ENCODE peak calls at places on chromosomes 12 and 14, in four cellular contexts. W is dorsolateral prefrontal cortex, S is cardiac fibroblast, L is heart left ventricle. U is an unnamed sample.

GRCh38 chr12:129641916-129642315 is 261.9 kb downstream of the TMEM132D start:
- DNase-seq in S (no peak), W (no peak), L (no peak), U (no peak)

GRCh38 chr14:93960108-93960475 is 16.3 kb downstream of the ASB2 start:
- DNase-seq in S (no peak), L (no peak), W (no peak), U (no peak)

GRCh38 chr12:100043657-100044056 is 58.9 kb upstream of the ANKS1B start:
- DNase-seq in S (no peak), W (no peak), L (no peak), U (no peak)

GRCh38 chr12:15404485-15404884 is 82.2 kb downstream of the PTPRO start:
- DNase-seq in W (no peak), L (no peak), S (peak; percentile 1), U (peak; percentile 53)

GRCh38 chr14:26522985-26523384 is 74.8 kb downstream of the NOVA1 start:
- DNase-seq in L (no peak), S (peak; percentile 27), W (no peak), U (peak; percentile 13)

GRCh38 chr12:28014196-28014595 is 41.7 kb upstream of the PTHLH start:
- DNase-seq in L (no peak), W (no peak), S (no peak), U (no peak)

GRCh38 chr12:12032771-12033588 is 37.8 kb upstream of the BCL2L14 start:
- DNase-seq in L (no peak), S (peak; percentile 92), W (peak; percentile 79), U (peak; percentile 94)

GRCh38 chr14:98858561-98858960 is 413.4 kb downstream of the BCL11B start:
- DNase-seq in W (no peak), S (no peak), L (no peak), U (no peak)

GRCh38 chr14:93081875-93082570 is 33.7 kb downstream of the ITPK1 start:
- DNase-seq in W (no peak), S (no peak), L (no peak), U (no peak)

GRCh38 chr12:111409403-111410228 is 3.9 kb downstream of the SH2B3 start:
- DNase-seq in W (no peak), L (peak; percentile 90), S (peak; percentile 87), U (peak; percentile 90)

GRCh38 chr14:22976620-22977433 is 5.5 kb downstream of the AJUBA start:
- DNase-seq in W (no peak), L (no peak), S (peak; percentile 72), U (peak; percentile 71)

GRCh38 chr12:116066381-116067230 is 210.9 kb downstream of the MED13L start:
- DNase-seq in S (peak; percentile 57), W (no peak), L (peak; percentile 51), U (peak; percentile 71)

GRCh38 chr12:107092669-107093546 is 441 bp downstream of the CRY1 start:
- DNase-seq in L (no peak), W (peak; percentile 28), S (no peak), U (peak; percentile 52)

GRCh38 chr14:77457522-77458248 is at the start of the genes AHSA1 and VIPAS39:
- DNase-seq in S (peak; percentile 99), W (peak; percentile 96), L (peak; percentile 93), U (peak; percentile 100)

GRCh38 chr14:77457115-77457521 is 283 bp downstream of the VIPAS39 start:
- DNase-seq in L (no peak), S (no peak), W (no peak), U (peak; percentile 50)

GRCh38 chr14:77459072-77459723 is 1.3 kb downstream of the AHSA1 start:
- DNase-seq in S (peak; percentile 86), L (no peak), W (peak; percentile 15), U (peak; percentile 90)

GRCh38 chr14:77458249-77458950 is 507 bp downstream of the AHSA1 start:
- DNase-seq in W (no peak), L (peak; percentile 63), S (peak; percentile 27), U (peak; percentile 43)

DNA sequence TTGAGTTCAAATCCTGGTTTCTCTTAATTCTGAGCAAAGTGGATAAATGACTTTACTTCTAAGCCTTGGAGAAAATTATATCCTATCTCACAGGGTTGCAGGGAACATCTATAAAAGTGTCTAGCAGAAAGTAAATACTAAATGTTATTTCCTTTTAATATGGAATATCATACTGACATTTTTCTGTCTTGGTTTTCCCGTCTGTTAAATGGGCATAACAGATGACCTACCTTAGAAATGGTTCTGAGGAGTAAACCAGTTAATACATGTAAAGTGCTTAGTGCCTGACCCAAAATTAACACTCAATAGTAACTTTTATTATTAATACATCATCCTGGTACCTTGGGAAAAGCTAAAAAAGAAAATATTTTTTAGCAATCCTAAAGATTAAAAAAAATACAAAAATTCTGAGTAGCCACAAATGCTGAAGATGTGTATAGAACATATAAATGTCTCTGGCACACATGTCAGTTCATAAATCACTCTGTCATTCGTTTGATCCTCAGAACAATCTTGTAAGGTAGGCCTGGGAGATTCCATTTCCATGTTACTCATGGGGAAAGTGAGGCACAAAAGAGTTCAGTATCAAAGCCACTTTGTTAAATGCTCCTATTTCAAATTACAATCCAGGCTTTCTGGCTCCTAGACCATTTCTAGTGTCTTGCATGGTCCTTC is 1.3 kb downstream of the VIPAS39 start:
- DNase-seq in S (no peak), L (no peak), W (no peak), U (no peak)
- H3K4me3 ChIP-seq in S (peak overlapping the region; percentile 90), L (no peak overlapping the region), W (peak overlapping the region; percentile 99), U (no peak overlapping the region)

DNA sequence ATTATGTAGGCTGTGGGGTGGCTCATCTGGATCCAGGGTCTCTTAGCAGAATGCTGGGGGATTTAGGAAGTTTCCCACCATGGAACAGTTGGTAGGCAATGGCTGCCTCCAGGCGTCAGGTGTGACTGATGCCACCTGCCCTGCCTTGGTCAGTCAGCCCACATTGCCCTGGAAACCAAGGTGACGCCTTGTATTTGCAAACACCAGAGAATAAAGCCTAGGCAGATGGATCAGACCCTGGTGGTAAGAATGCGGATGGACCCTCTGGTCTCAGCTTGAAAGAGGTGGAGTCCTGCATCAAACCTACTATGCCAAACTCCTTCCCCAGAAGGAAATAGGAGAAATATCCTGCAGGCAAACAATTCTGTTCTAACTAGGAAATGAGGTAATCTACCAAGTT is 38.2 kb downstream of the NCKAP5L start:
- DNase-seq in S (no peak), W (no peak), L (no peak), U (no peak)
- TF ChIP-seq CTCF in S (no peak), W (no peak), L (no peak), U (peak; percentile 27)

GRCh38 chr14:79318371-79318770 is 892.9 kb downstream of the DIO2 start:
- DNase-seq in S (peak; percentile 28), L (no peak), W (no peak), U (peak; percentile 38)
- H3K4me3 ChIP-seq in S (no peak overlapping the region), L (no peak overlapping the region), W (no peak overlapping the region), U (no peak overlapping the region)

DNA sequence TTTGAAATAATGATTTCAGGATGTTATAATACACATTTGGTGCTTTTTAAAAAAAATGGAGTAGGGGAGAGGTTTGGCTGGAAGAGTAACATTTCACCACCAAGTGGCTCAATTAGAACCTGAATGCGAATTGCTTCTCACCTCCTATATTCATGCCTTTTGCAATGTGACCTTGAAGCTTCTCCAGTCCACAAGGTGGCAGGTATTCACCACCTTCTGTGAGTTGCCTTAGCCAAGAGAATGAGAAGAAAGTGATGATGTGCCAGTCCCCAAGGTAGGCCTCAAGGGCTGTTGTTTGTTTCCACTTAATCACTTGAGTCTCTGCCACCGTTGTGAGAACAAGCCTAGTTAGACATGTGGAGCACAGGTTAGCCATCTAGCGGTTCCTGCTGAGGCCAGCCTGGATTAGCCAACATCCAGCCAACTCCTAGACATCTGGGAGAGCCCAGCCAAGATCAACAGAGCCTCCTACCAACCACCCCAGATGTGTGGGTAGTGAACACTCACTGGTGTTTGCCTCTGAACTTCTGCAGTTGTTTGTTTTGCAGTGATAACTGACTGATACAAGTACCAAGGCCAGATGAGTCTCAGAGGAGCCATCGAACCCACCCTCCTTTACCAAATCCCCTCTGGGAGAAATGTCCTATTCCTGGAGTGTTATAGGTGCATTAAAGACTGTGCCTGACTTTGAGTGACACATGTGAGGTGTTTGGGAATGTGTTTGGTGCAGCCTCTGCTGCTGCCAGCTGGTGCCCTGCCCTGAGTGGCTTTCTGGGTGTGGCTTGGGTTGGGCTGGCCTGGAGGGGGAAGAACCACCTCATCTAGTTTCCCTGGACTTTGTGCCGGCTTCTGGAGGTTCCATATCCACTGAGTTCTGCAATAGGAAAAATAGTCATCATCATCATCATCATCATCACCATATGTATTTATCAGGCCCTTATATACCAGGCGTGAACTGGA is 132.5 kb upstream of the RFLNA start:
- DNase-seq in S (no peak), W (no peak), L (no peak), U (peak; percentile 10)
- TF ChIP-seq CTCF in S (no peak), W (no peak), L (no peak), U (peak; percentile 8)

U was measured in choroid plexus epithelial cell.